ENCODE peak calls at places on chromosomes 13 and 19, in seven cellular contexts. Q, I, O, R, H, Z and E are unnamed samples. For H3K4me1, the result is how much of the 10 kb centered on the place peaks cover.

GRCh38 chr19:7751157-7751783 is 3.9 kb upstream of the CD209 start:
- DNase-seq in R (peak), Z (no peak), O (no peak), Q (no peak), H (no peak), I (no peak), E (no peak)

GRCh38 chr13:45674908-45675307 is 27.2 kb upstream of the CBY2 start:
- DNase-seq in R (no peak), Q (no peak), Z (no peak), I (no peak), H (no peak), O (no peak), E (no peak)

GRCh38 chr13:98787986-98788385 is 35.5 kb upstream of the SLC15A1 start:
- DNase-seq in R (no peak), I (no peak), H (no peak), O (no peak), Z (no peak), Q (no peak), E (no peak)

GRCh38 chr13:23674795-23675640 is 104.8 kb downstream of the TNFRSF19 start:
- DNase-seq in Q (no peak), O (no peak), Z (no peak), H (no peak), I (no peak), R (no peak), E (no peak)

GRCh38 chr19:12774588-12775555 is at the start of gene HOOK2:
- DNase-seq in O (peak), H (peak), Q (no peak), Z (peak), I (no peak), R (no peak), E (peak)

GRCh38 chr19:48102870-48103751 is 7.5 kb downstream of the PLA2G4C start:
- DNase-seq in R (peak), Q (no peak), O (no peak), H (no peak), Z (no peak), I (no peak), E (no peak)

GRCh38 chr19:50531171-50531612 is 17.5 kb upstream of the ASPDH start:
- DNase-seq in Z (no peak), R (no peak), I (no peak), Q (no peak), H (no peak), O (no peak), E (no peak)

GRCh38 chr19:39941615-39942507 is 7.4 kb upstream of the FCGBP start:
- DNase-seq in H (no peak), R (peak), Z (peak), I (no peak), O (no peak), Q (no peak), E (no peak)

GRCh38 chr19:9037415-9038062 is 27.3 kb upstream of the MUC16 start:
- DNase-seq in O (no peak), Z (no peak), Q (no peak), I (no peak), R (no peak), H (no peak), E (no peak)

GRCh38 chr13:44739539-44739938 is 163.4 kb upstream of the TSC22D1 start:
- DNase-seq in O (no peak), R (no peak), Q (no peak), Z (no peak), H (no peak), I (no peak), E (no peak)

GRCh38 chr13:30705672-30706071 is 29.7 kb upstream of the ALOX5AP start:
- DNase-seq in O (no peak), R (no peak), I (no peak), Q (no peak), H (no peak), Z (no peak), E (no peak)

GRCh38 chr19:51550848-51551672 is 19.6 kb upstream of the SIGLEC6 start:
- DNase-seq in Q (no peak), R (no peak), O (no peak), H (no peak), Z (no peak), I (no peak), E (no peak)
- H3K4me1 ChIP-seq in Q (under half), R (under half), O (under half), H (half or more), Z (under half), I (under half), E (under half)

DNA sequence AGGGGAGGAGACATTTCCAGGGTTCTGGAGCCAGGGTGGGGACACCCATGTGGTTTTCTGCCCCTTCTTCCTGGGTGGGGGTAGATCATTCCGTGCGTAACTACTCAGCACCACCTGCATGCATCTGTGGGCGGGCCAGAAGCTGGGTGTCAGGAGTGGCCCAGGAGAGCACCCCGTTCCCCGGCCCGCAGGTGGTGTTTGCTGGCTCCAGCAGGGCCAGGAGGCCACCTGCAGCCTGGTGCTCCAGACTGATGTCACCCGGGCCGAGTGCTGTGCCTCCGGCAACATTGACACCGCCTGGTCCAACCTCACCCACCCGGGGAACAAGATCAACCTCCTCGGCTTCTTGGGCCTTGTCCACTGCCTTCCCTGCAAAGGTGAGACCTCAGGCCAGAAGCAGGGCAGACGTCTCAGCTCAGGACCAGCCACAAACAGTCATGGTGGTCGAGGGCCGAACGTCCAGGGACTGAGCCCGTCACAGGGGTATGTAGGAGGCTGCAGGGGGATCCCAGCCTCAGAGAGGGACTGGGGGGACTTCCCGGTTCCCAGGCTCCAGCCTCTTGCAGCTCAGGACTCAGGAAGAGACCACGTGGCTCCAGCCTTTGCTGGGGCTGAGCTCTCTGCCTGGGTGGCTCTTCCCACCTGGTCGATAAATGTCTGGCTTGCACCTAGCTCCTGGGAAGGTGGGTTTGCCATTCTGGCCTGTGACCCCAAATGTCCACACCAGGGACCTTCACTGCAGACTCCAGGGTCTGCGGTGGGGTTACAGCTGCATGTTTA is 1.6 kb downstream of the FSTL3 start:
- DNase-seq in O (peak), I (no peak), Z (no peak), Q (no peak), H (no peak), R (peak), E (no peak)
- H3K4me3 ChIP-seq in O (peak), I (peak), Z (peak), Q (peak), H (peak), R (no peak), E (no peak)

DNA sequence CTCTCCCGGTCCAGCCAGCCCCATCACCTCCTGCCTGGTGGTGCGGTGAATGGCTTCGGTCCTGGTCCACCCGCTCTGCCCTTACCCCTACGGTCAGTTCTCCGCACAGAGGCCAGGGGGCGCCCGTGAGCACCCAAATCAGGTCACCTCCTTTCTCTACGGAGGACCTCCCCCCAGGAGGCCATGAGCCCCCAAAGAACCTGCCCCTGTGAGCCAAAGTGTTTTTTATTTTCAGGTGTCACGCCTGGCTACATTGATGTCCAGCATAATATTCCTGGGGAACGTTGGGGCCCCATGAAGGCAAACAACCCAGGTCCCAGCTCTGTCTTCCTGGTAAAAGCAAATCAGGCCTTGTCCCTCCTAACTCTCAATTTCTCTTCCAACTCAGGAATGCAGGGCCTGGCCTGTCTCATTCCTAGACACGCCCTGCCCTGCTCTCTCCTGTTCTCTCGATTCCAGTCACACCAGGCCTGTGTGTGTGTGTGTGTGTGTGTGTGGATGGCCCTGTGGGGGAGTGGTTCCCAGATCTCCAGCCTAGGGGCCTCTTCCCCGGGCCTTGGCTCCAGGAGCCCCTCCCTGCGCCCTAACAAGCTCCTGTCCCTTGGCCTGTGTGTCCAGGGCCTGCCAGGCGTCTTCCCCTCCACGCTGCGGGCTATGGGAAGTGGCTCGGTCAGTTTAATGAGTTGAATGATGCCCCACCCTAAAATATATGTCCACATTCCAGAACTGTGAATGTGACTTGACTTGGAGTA is 9.7 kb upstream of the GIPC1 start:
- DNase-seq in Q (no peak), O (peak), Z (peak), H (peak), R (peak), I (no peak), E (peak)
- TF ChIP-seq CTCF in Q (peak), O (peak), Z (peak), H (peak), R (peak), I (peak), E (peak)

DNA sequence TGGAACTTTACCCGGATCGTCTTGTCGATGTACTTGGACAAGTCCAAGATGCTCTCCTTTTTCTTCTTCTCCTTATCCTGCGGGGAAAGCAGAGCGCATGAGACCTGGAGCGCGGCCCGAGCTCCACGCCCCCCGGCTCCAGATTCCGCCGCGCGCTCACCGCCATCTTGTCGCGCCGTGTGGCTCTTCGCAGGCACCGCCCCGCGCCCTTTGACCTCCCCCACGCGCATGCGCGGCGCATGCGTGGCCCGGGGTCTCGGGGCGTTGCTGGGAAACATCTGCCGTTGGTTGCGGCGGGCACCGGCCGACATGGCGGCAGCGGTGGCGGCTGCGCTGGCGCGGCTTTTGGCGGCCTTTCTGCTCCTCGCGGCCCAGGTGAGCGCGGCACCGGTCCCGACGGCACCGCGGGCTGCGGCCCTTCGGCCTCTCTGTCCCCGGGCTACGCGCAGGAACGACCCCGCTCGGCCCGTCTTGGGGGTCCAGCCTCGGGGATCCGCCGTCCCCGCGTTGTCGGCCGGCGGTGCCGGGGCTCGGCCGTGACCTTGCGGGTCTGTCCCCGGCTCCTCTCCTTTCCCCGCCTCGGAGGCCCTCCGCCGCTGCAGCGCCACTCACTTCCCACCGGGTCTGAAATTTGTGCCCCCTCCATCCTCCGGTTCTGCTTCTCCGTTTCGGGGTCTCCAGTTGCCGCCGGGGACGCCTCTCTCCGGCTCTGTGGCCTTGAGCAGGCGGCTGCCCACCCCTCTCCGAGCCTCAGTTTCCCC is at the start of the genes LSM7 and SPPL2B:
- DNase-seq in I (peak), O (peak), R (peak), H (peak), Q (peak), Z (peak), E (peak)
- H3K4me1 ChIP-seq in I (under half), O (under half), R (half or more), H (half or more), Q (under half), Z (under half), E (under half)

DNA sequence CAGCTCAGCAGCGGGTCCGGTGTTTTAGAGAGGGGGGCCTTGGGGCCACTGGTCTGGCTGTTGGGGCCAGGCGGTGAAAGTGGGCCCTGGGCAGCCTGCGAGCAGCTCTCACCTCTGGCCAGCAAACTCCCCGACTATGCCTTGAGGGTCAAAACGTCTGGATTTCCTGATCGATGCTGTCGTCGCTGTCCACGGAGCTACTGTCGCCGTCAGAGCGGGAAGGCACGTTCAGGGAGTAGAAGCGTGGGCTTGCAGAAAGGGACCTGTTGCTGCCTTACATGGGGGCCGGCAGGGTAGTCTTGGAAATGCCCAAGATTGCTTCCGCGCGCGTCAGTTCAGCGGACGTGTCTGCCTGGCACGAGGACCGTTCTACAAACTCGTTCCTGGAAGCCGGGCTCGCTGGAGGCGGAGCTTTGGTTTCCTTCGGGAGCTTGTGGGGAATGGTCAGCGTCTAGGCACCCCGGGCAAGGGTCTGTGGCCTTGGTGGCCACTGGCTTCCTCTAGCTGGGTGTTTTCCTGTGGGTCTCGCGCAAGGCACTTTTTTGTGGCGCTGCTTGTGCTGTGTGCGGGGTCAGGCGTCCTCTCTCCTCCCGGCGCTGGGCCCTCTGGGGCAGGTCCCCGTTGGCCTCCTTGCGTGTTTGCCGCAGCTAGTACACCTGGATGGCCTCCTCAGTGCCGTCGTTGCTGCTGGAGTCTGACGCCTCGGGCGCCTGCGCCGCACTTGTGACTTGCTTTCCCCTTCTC is 15.3 kb downstream of the RB1 start:
- DNase-seq in R (no peak), H (peak), Q (no peak), O (peak), Z (no peak), I (no peak), E (no peak)
- H3K4me3 ChIP-seq in R (no peak), H (peak), Q (peak), O (peak), Z (peak), I (no peak), E (peak)

GRCh38 chr19:56393119-56394012 is at the start of gene ZNF582:
- DNase-seq in H (peak), I (peak), Q (peak), Z (peak), O (peak), R (no peak), E (peak)
- TF ChIP-seq CTCF in H (peak), I (peak), Q (peak), Z (peak), O (peak), R (peak), E (peak)

GRCh38 chr13:51811046-51811445 is 7.1 kb upstream of the DHRS12 start:
- DNase-seq in I (no peak), Q (no peak), Z (no peak), H (no peak), R (peak), O (no peak), E (no peak)
- H3K4me1 ChIP-seq in I (under half), Q (under half), Z (under half), H (half or more), R (half or more), O (under half), E (under half)

DNA sequence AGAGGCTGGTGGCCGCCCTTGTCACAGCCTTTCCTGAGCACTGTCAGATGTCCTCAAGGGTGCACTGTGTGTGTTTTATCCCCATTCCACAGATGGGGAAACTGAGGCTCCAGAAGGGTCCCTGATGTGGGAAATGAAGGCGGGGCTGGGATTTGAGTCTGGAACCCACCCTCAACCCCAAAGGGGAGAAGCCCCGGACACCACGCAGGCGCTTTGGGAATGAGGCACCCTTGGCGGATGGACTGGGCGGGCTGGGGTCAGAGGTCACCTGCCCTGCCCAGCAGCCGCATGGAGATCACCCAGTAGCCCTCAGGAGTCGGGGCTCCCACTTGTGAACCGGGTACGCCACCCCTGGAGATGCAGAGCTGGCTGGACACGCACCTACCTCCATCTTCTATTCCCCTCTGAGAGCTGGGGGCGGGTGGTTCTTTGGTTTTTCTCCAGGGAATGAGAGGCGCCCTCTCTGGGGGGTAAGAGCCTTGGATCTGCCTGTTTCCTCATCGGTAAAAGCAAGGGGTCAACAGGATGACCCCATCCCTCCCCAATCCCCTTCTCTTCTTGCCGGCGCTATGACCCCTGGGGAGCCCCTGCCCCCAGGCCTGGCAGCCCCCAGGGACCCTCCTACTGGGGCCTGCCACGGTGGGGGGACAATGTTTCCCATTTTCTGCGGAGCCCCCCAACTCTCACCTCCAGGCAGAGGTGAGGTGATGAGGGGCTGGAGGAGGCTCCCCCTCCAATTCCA is 8.3 kb upstream of the ONECUT3 start:
- DNase-seq in I (no peak), Z (no peak), O (no peak), H (no peak), Q (no peak), R (no peak), E (no peak)
- H3K4me3 ChIP-seq in I (no peak), Z (no peak), O (no peak), H (no peak), Q (no peak), R (no peak), E (no peak)